ENCODE peak calls at places on chromosomes 16 and 17, in five cellular contexts. M, O, H, R and E are unnamed samples.
A peak's percentile ranks its signal among the peaks of the same experiment; 100 is the strongest.

GRCh38 chr16:3065069-3065741 is at the start of gene IL32:
- DNase-seq in M (no peak), O (peak; percentile 88), H (peak; percentile 82), R (peak; percentile 95), E (no peak)

GRCh38 chr16:77432264-77432663 is 2.6 kb downstream of the ADAMTS18 start:
- DNase-seq in M (no peak), O (no peak), H (no peak), R (no peak), E (no peak)

GRCh38 chr17:31427684-31428083 is 36.2 kb downstream of the RAB11FIP4 start:
- DNase-seq in M (no peak), O (no peak), H (no peak), R (no peak), E (no peak)

GRCh38 chr16:83187404-83187803 is 560.6 kb downstream of the CDH13 start:
- DNase-seq in M (no peak), O (no peak), H (peak; percentile 60), R (peak; percentile 75), E (no peak)

GRCh38 chr16:55118701-55119260 is 188.1 kb downstream of the IRX5 start:
- DNase-seq in M (no peak), O (no peak), H (no peak), R (no peak), E (no peak)

GRCh38 chr17:76558210-76559095 is 18.6 kb downstream of the PRCD start:
- DNase-seq in M (no peak), O (no peak), H (peak; percentile 42), R (peak; percentile 53), E (no peak)

GRCh38 chr16:53087101-53087500 is 32.3 kb downstream of the CHD9 start:
- DNase-seq in M (no peak), O (no peak), H (peak; percentile 33), R (peak; percentile 61), E (no peak)

GRCh38 chr17:81483085-81483861 is 29.3 kb downstream of the ACTG1 start:
- DNase-seq in M (no peak), O (peak; percentile 80), H (peak; percentile 49), R (peak; percentile 33), E (no peak)

GRCh38 chr16:71912483-71912882 is 17.2 kb downstream of the IST1 start:
- DNase-seq in M (no peak), O (no peak), H (no peak), R (no peak), E (no peak)

GRCh38 chr17:19411641-19412040 is 609 bp downstream of the RNF112 start:
- DNase-seq in M (no peak), O (no peak), H (no peak), R (no peak), E (no peak)

GRCh38 chr16:85480727-85481101 is 132.4 kb upstream of the GSE1 start:
- DNase-seq in M (no peak), O (no peak), H (no peak), R (peak; percentile 37), E (no peak)

GRCh38 chr17:10729334-10730193 is at the start of gene TMEM220:
- DNase-seq in M (peak; percentile 87), O (peak; percentile 73), H (peak; percentile 89), R (peak; percentile 76), E (peak; percentile 82)

GRCh38 chr17:31486351-31487062 is 95.0 kb downstream of the RAB11FIP4 start:
- DNase-seq in M (peak; percentile 61), O (no peak), H (no peak), R (no peak), E (peak; percentile 55)

GRCh38 chr16:82639666-82640336 is 13.0 kb downstream of the CDH13 start:
- DNase-seq in M (peak; percentile 59), O (peak; percentile 55), H (peak; percentile 78), R (peak; percentile 77), E (no peak)

GRCh38 chr17:54867634-54868033 is 33.0 kb upstream of the TOM1L1 start:
- DNase-seq in M (no peak), O (no peak), H (no peak), R (no peak), E (no peak)

GRCh38 chr16:83147244-83147643 is 520.5 kb downstream of the CDH13 start:
- DNase-seq in M (no peak), O (no peak), H (peak; percentile 34), R (no peak), E (no peak)

GRCh38 chr17:80879723-80880649 is 111.7 kb upstream of the CHMP6 start:
- DNase-seq in M (peak; percentile 34), O (no peak), H (no peak), R (no peak), E (peak; percentile 27)

GRCh38 chr17:13843862-13844640 is 225.3 kb upstream of the COX10 start:
- DNase-seq in M (no peak), O (no peak), H (peak; percentile 4), R (peak; percentile 27), E (no peak)

GRCh38 chr17:77233127-77233526 is 92.4 kb downstream of the SEC14L1 start:
- DNase-seq in M (no peak), O (no peak), H (no peak), R (no peak), E (no peak)

GRCh38 chr17:74437702-74438101 is 5.8 kb downstream of the GPRC5C start:
- DNase-seq in M (no peak), O (no peak), H (no peak), R (peak; percentile 11), E (no peak)

GRCh38 chr16:53745126-53745525 is 41.2 kb downstream of the FTO start:
- DNase-seq in M (no peak), O (no peak), H (peak; percentile 42), R (peak; percentile 78), E (no peak)

GRCh38 chr16:46482895-46483294 is 138.3 kb downstream of the SHCBP1 start:
- DNase-seq in M (no peak), O (no peak), H (no peak), R (no peak), E (no peak)

GRCh38 chr17:15273141-15273793 is 8.1 kb upstream of the PMP22 start:
- DNase-seq in M (no peak), O (no peak), H (peak; percentile 85), R (peak; percentile 97), E (no peak)

GRCh38 chr17:61208301-61209098 is 191.1 kb upstream of the TBX2 start:
- DNase-seq in M (no peak), O (no peak), H (peak; percentile 36), R (peak; percentile 53), E (no peak)

GRCh38 chr17:15185625-15185991 is 79.5 kb downstream of the PMP22 start:
- DNase-seq in M (no peak), O (peak; percentile 53), H (peak; percentile 83), R (peak; percentile 62), E (no peak)

GRCh38 chr17:64223931-64224657 is 39.0 kb downstream of the TEX2 start:
- DNase-seq in M (no peak), O (no peak), H (no peak), R (no peak), E (no peak)

GRCh38 chr17:45046536-45047125 is 4.8 kb downstream of the DCAKD start:
- DNase-seq in M (no peak), O (no peak), H (no peak), R (peak; percentile 67), E (no peak)

GRCh38 chr17:50129303-50129945 is 536 bp downstream of the SAMD14 start:
- DNase-seq in M (no peak), O (no peak), H (peak; percentile 55), R (peak; percentile 57), E (peak; percentile 78)

GRCh38 chr17:82230627-82231311 is 1.9 kb downstream of the SLC16A3 start:
- DNase-seq in M (peak; percentile 93), O (peak; percentile 88), H (peak; percentile 95), R (peak; percentile 89), E (peak; percentile 91)

GRCh38 chr17:63950940-63951907 is 19.1 kb upstream of the CD79B start:
- DNase-seq in M (no peak), O (no peak), H (no peak), R (no peak), E (no peak)

GRCh38 chr17:2710075-2710803 is 1.3 kb downstream of the CLUH start:
- DNase-seq in M (no peak), O (no peak), H (no peak), R (no peak), E (no peak)

GRCh38 chr16:66324785-66325184 is 41.7 kb upstream of the CDH5 start:
- DNase-seq in M (no peak), O (no peak), H (peak; percentile 32), R (peak; percentile 18), E (no peak)

GRCh38 chr17:12522336-12522735 is 143.4 kb upstream of the MYOCD start:
- DNase-seq in M (no peak), O (no peak), H (no peak), R (no peak), E (no peak)

GRCh38 chr17:12521416-12521815 is 144.3 kb upstream of the MYOCD start:
- DNase-seq in M (no peak), O (no peak), H (no peak), R (no peak), E (no peak)

GRCh38 chr17:12519956-12520594 is 145.6 kb upstream of the MYOCD start:
- DNase-seq in M (no peak), O (no peak), H (no peak), R (peak; percentile 15), E (no peak)

GRCh38 chr17:12522743-12523181 is 142.9 kb upstream of the MYOCD start:
- DNase-seq in M (no peak), O (peak; percentile 11), H (peak; percentile 18), R (peak; percentile 28), E (peak; percentile 73)

GRCh38 chr17:12523244-12523643 is 142.4 kb upstream of the MYOCD start:
- DNase-seq in M (no peak), O (no peak), H (no peak), R (no peak), E (no peak)
- H3K4me3 ChIP-seq in M (no peak overlapping the region), O (no peak overlapping the region), H (no peak overlapping the region), R (no peak overlapping the region), E (no peak overlapping the region)

GRCh38 chr16:50985733-50986132 is 165.3 kb downstream of the SALL1 start:
- DNase-seq in M (no peak), O (no peak), H (no peak), R (no peak), E (no peak)

GRCh38 chr16:50982808-50983207 is 168.3 kb downstream of the SALL1 start:
- DNase-seq in M (no peak), O (no peak), H (no peak), R (no peak), E (no peak)

GRCh38 chr16:50981951-50982350 is 169.1 kb downstream of the SALL1 start:
- DNase-seq in M (no peak), O (no peak), H (no peak), R (no peak), E (no peak)

GRCh38 chr16:50986453-50986852 is 164.6 kb downstream of the SALL1 start:
- DNase-seq in M (no peak), O (no peak), H (no peak), R (no peak), E (no peak)

GRCh38 chr16:50984688-50985087 is 166.4 kb downstream of the SALL1 start:
- DNase-seq in M (no peak), O (no peak), H (no peak), R (no peak), E (no peak)
- TF ChIP-seq CTCF in M (no peak), O (no peak), H (no peak), R (no peak), E (no peak)

DNA sequence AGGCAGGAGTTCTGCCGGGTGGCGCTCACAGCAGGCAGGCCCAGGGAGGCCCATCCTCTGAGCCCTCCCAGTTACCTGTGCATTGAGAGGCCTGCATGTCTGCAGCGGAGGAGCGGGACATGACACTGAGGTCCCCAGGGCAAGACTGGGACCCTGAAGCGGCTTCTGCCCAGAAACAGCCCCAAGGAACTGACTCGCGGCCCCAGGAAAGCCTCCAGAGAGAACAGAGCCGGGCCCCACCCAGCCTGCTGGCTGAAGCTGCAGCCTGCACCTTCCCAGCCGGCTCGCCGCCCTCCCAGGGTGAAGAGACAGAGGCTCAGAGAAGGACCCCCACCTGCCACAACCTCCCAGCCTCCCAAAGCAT is 16.5 kb downstream of the ZNF423 start:
- DNase-seq in M (no peak), O (no peak), H (no peak), R (no peak), E (peak; percentile 67)
- H3K4me3 ChIP-seq in M (no peak overlapping the region), O (no peak overlapping the region), H (no peak overlapping the region), R (no peak overlapping the region), E (no peak overlapping the region)

GRCh38 chr17:42027961-42028790 is 8.3 kb downstream of the NKIRAS2 start:
- DNase-seq in M (no peak), O (no peak), H (no peak), R (peak; percentile 36), E (no peak)
- TF ChIP-seq CTCF in M (no peak), O (no peak), H (peak; percentile 37), R (peak; percentile 42), E (no peak)